ENCODE peak calls at places on chromosomes 12 and 14, in eight cellular contexts. One of them, this sample, is unnamed.

GRCh38 chr12:88360349-88360748 is 218.2 kb downstream of the TMTC3 start:
- DNase-seq in fibroblast of pulmonary artery: no peak
- DNase-seq in upper lobe of right lung: no peak
- DNase-seq in fibroblast of villous mesenchyme: no peak
- DNase-seq in fibroblast of lung: no peak
- DNase-seq in mesothelial cell of epicardium: no peak
- DNase-seq in heart left ventricle: no peak
- DNase-seq in astrocyte of the spinal cord: no peak
- DNase-seq in this sample: no peak

GRCh38 chr12:25960176-25960575 is 1.7 kb downstream of the RASSF8 start:
- DNase-seq in fibroblast of villous mesenchyme: peak; percentile 31
- DNase-seq in mesothelial cell of epicardium: no peak
- DNase-seq in heart left ventricle: peak; percentile 57
- DNase-seq in upper lobe of right lung: no peak
- DNase-seq in astrocyte of the spinal cord: peak; percentile 58
- DNase-seq in fibroblast of pulmonary artery: peak; percentile 60
- DNase-seq in fibroblast of lung: peak; percentile 50
- DNase-seq in this sample: no peak

GRCh38 chr14:99754141-99755067 is 38.8 kb upstream of the EML1 start:
- DNase-seq in astrocyte of the spinal cord: no peak
- DNase-seq in upper lobe of right lung: peak; percentile 52
- DNase-seq in fibroblast of villous mesenchyme: no peak
- DNase-seq in fibroblast of lung: no peak
- DNase-seq in heart left ventricle: no peak
- DNase-seq in mesothelial cell of epicardium: no peak
- DNase-seq in fibroblast of pulmonary artery: peak; percentile 40
- DNase-seq in this sample: no peak

GRCh38 chr14:100754020-100754419 is 27.3 kb downstream of the DLK1 start:
- DNase-seq in heart left ventricle: no peak
- DNase-seq in upper lobe of right lung: peak; percentile 18
- DNase-seq in fibroblast of lung: no peak
- DNase-seq in fibroblast of villous mesenchyme: no peak
- DNase-seq in mesothelial cell of epicardium: no peak
- DNase-seq in fibroblast of pulmonary artery: no peak
- DNase-seq in astrocyte of the spinal cord: no peak
- DNase-seq in this sample: no peak

GRCh38 chr12:127133675-127134335 is 1133.2 kb upstream of the TMEM132C start:
- DNase-seq in mesothelial cell of epicardium: no peak
- DNase-seq in astrocyte of the spinal cord: no peak
- DNase-seq in heart left ventricle: peak; percentile 34
- DNase-seq in fibroblast of pulmonary artery: no peak
- DNase-seq in upper lobe of right lung: no peak
- DNase-seq in fibroblast of lung: no peak
- DNase-seq in fibroblast of villous mesenchyme: peak; percentile 18
- DNase-seq in this sample: no peak

GRCh38 chr12:93729934-93730333 is 52.8 kb downstream of the CRADD start:
- DNase-seq in fibroblast of lung: no peak
- DNase-seq in astrocyte of the spinal cord: no peak
- DNase-seq in fibroblast of pulmonary artery: no peak
- DNase-seq in upper lobe of right lung: no peak
- DNase-seq in fibroblast of villous mesenchyme: no peak
- DNase-seq in mesothelial cell of epicardium: no peak
- DNase-seq in heart left ventricle: no peak
- DNase-seq in this sample: no peak

GRCh38 chr12:104738371-104738710 is 219.7 kb downstream of the SLC41A2 start:
- DNase-seq in upper lobe of right lung: no peak
- DNase-seq in heart left ventricle: no peak
- DNase-seq in mesothelial cell of epicardium: no peak
- DNase-seq in fibroblast of pulmonary artery: no peak
- DNase-seq in astrocyte of the spinal cord: no peak
- DNase-seq in fibroblast of villous mesenchyme: no peak
- DNase-seq in fibroblast of lung: no peak
- DNase-seq in this sample: no peak

GRCh38 chr12:68835333-68835908 is 27.4 kb downstream of the MDM2 start:
- DNase-seq in fibroblast of villous mesenchyme: no peak
- DNase-seq in mesothelial cell of epicardium: no peak
- DNase-seq in upper lobe of right lung: no peak
- DNase-seq in fibroblast of pulmonary artery: no peak
- DNase-seq in heart left ventricle: no peak
- DNase-seq in fibroblast of lung: no peak
- DNase-seq in astrocyte of the spinal cord: no peak
- DNase-seq in this sample: no peak

GRCh38 chr12:99476956-99477355 is 170.6 kb upstream of the GARIN6 start:
- DNase-seq in heart left ventricle: no peak
- DNase-seq in upper lobe of right lung: no peak
- DNase-seq in fibroblast of pulmonary artery: no peak
- DNase-seq in fibroblast of villous mesenchyme: no peak
- DNase-seq in astrocyte of the spinal cord: no peak
- DNase-seq in fibroblast of lung: no peak
- DNase-seq in mesothelial cell of epicardium: no peak
- DNase-seq in this sample: no peak

GRCh38 chr12:32217354-32218310 is 111.0 kb downstream of the BICD1 start:
- DNase-seq in mesothelial cell of epicardium: no peak
- DNase-seq in astrocyte of the spinal cord: peak; percentile 59
- DNase-seq in heart left ventricle: peak; percentile 29
- DNase-seq in fibroblast of villous mesenchyme: peak; percentile 37
- DNase-seq in fibroblast of pulmonary artery: peak; percentile 63
- DNase-seq in fibroblast of lung: peak; percentile 31
- DNase-seq in upper lobe of right lung: peak; percentile 68
- DNase-seq in this sample: no peak

GRCh38 chr12:91098942-91099341 is 12.4 kb downstream of the LUM start:
- DNase-seq in fibroblast of villous mesenchyme: peak; percentile 100
- DNase-seq in fibroblast of pulmonary artery: peak; percentile 94
- DNase-seq in fibroblast of lung: peak; percentile 95
- DNase-seq in heart left ventricle: no peak
- DNase-seq in mesothelial cell of epicardium: no peak
- DNase-seq in upper lobe of right lung: no peak
- DNase-seq in astrocyte of the spinal cord: peak; percentile 95
- DNase-seq in this sample: no peak

GRCh38 chr14:41137741-41138140 is 468.9 kb upstream of the LRFN5 start:
- DNase-seq in upper lobe of right lung: no peak
- DNase-seq in fibroblast of villous mesenchyme: no peak
- DNase-seq in heart left ventricle: no peak
- DNase-seq in fibroblast of lung: no peak
- DNase-seq in fibroblast of pulmonary artery: no peak
- DNase-seq in mesothelial cell of epicardium: no peak
- DNase-seq in astrocyte of the spinal cord: no peak
- DNase-seq in this sample: no peak

DNA sequence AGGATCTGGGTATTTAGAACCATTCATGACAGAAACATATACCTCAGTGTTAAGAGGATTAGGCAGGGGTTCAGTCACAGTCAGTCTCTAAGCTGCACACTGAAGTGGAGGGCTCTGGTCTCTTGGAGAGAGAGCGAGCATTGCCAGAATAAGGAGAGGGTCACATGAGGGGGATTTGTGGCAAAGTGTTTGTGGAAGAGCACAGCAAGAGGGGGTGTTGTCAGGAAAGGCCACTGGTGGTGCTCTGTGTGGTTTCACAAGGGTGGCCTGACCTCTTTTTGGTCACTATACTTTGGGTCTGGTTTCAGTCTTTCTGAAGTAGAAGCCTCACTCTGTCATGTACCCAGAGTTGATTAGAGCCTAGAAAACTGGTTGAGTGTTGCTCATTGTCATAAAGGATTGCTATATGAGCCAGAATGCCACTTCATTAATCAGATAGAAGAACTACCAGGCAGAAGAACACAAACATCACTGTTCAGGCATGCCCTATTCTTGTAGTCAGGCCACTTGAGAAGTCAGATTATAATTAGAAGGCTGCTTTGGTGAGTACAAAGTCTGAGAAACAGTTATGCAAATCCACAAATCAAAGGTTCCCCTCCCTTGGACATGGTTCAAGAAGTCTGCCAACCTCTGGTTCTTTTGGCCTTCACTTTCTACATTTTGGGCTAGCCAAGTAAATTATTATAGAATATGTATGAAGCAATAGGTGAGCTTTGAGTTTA is 8.4 kb downstream of the TMEM19 start:
- DNase-seq in upper lobe of right lung: no peak
- DNase-seq in heart left ventricle: no peak
- DNase-seq in astrocyte of the spinal cord: no peak
- DNase-seq in fibroblast of villous mesenchyme: no peak
- DNase-seq in fibroblast of lung: no peak
- DNase-seq in mesothelial cell of epicardium: no peak
- DNase-seq in fibroblast of pulmonary artery: no peak
- DNase-seq in this sample: no peak
- TF ChIP-seq CTCF in upper lobe of right lung: no peak
- TF ChIP-seq CTCF in heart left ventricle: no peak
- TF ChIP-seq CTCF in astrocyte of the spinal cord: no peak
- TF ChIP-seq CTCF in fibroblast of villous mesenchyme: no peak
- TF ChIP-seq CTCF in fibroblast of lung: no peak
- TF ChIP-seq CTCF in mesothelial cell of epicardium: no peak
- TF ChIP-seq CTCF in fibroblast of pulmonary artery: no peak
- TF ChIP-seq CTCF in this sample: no peak

GRCh38 chr12:48924617-48925217 is 575 bp downstream of the FKBP11 start:
- DNase-seq in fibroblast of pulmonary artery: peak; percentile 48
- DNase-seq in heart left ventricle: peak; percentile 34
- DNase-seq in fibroblast of villous mesenchyme: peak; percentile 61
- DNase-seq in mesothelial cell of epicardium: peak; percentile 25
- DNase-seq in upper lobe of right lung: peak; percentile 81
- DNase-seq in fibroblast of lung: peak; percentile 48
- DNase-seq in astrocyte of the spinal cord: peak; percentile 51
- DNase-seq in this sample: peak; percentile 72

GRCh38 chr12:48923117-48923516 is 2.2 kb downstream of the FKBP11 start:
- DNase-seq in fibroblast of lung: no peak
- DNase-seq in fibroblast of pulmonary artery: no peak
- DNase-seq in fibroblast of villous mesenchyme: no peak
- DNase-seq in heart left ventricle: no peak
- DNase-seq in mesothelial cell of epicardium: no peak
- DNase-seq in upper lobe of right lung: no peak
- DNase-seq in astrocyte of the spinal cord: no peak
- DNase-seq in this sample: no peak

GRCh38 chr12:48927261-48927660 is 2.0 kb upstream of the FKBP11 start:
- DNase-seq in fibroblast of pulmonary artery: peak; percentile 54
- DNase-seq in astrocyte of the spinal cord: peak; percentile 24
- DNase-seq in upper lobe of right lung: no peak
- DNase-seq in mesothelial cell of epicardium: no peak
- DNase-seq in fibroblast of lung: peak; percentile 93
- DNase-seq in fibroblast of villous mesenchyme: peak; percentile 92
- DNase-seq in heart left ventricle: no peak
- DNase-seq in this sample: no peak

GRCh38 chr12:48929551-48929950 is 4.3 kb upstream of the FKBP11 start:
- DNase-seq in heart left ventricle: no peak
- DNase-seq in upper lobe of right lung: no peak
- DNase-seq in fibroblast of villous mesenchyme: no peak
- DNase-seq in astrocyte of the spinal cord: no peak
- DNase-seq in mesothelial cell of epicardium: no peak
- DNase-seq in fibroblast of lung: no peak
- DNase-seq in fibroblast of pulmonary artery: no peak
- DNase-seq in this sample: no peak

GRCh38 chr12:48925218-48925871 is at the start of gene FKBP11:
- DNase-seq in fibroblast of lung: peak; percentile 45
- DNase-seq in upper lobe of right lung: peak; percentile 86
- DNase-seq in fibroblast of villous mesenchyme: peak; percentile 57
- DNase-seq in heart left ventricle: peak; percentile 60
- DNase-seq in fibroblast of pulmonary artery: peak; percentile 57
- DNase-seq in astrocyte of the spinal cord: peak; percentile 37
- DNase-seq in mesothelial cell of epicardium: peak; percentile 24
- DNase-seq in this sample: no peak
- TF ChIP-seq CTCF in fibroblast of lung: no peak
- TF ChIP-seq CTCF in upper lobe of right lung: no peak
- TF ChIP-seq CTCF in fibroblast of villous mesenchyme: no peak
- TF ChIP-seq CTCF in heart left ventricle: no peak
- TF ChIP-seq CTCF in fibroblast of pulmonary artery: no peak
- TF ChIP-seq CTCF in astrocyte of the spinal cord: no peak
- TF ChIP-seq CTCF in mesothelial cell of epicardium: no peak
- TF ChIP-seq CTCF in this sample: no peak

DNA sequence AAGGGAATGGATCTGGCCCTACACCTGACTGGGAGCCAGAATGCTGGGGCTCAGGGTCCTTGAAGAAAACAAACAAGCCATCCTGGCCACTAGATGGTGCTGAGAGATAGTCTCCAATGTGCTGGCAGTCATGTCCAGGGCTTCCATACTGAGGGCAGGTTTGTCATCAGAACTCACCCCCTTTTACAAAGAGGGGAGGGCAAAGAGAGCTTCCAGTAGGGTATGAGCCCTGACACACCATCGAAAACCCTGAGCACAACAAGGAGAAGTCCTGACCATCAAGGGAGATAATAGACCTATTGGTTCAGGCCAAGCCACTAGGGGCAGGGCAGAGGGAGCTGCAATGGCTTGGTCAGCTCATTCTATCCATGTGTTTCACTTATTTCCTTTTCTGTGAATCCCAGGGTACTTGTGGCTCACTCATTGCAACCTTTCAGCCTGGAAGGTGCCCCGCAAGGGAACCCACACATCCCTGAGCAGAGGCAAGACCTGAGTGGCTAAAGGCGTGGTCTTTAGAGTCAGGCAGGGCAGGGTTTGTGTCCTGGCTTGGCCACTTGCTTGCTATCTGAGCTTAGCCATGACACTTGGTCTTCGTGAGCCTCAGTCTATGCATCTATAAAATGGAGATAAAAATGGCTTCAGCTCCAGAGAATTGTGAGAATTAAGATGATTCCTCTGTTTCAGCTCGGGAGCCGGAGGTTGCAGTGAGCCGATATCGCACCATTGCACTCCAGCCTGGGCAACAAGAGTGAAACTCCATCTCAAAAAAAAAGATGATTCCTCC is 6.2 kb upstream of the PLEKHH1 start:
- DNase-seq in mesothelial cell of epicardium: no peak
- DNase-seq in fibroblast of lung: peak; percentile 53
- DNase-seq in fibroblast of pulmonary artery: peak; percentile 63
- DNase-seq in upper lobe of right lung: no peak
- DNase-seq in fibroblast of villous mesenchyme: peak; percentile 50
- DNase-seq in heart left ventricle: no peak
- DNase-seq in astrocyte of the spinal cord: peak; percentile 56
- DNase-seq in this sample: no peak
- TF ChIP-seq CTCF in mesothelial cell of epicardium: no peak
- TF ChIP-seq CTCF in fibroblast of lung: peak; percentile 68
- TF ChIP-seq CTCF in fibroblast of pulmonary artery: peak; percentile 72
- TF ChIP-seq CTCF in upper lobe of right lung: peak; percentile 68
- TF ChIP-seq CTCF in fibroblast of villous mesenchyme: peak; percentile 72
- TF ChIP-seq CTCF in heart left ventricle: peak; percentile 57
- TF ChIP-seq CTCF in astrocyte of the spinal cord: peak; percentile 80
- TF ChIP-seq CTCF in this sample: peak; percentile 81

GRCh38 chr14:102498678-102499265 is 10.8 kb downstream of the ANKRD9 start:
- DNase-seq in fibroblast of villous mesenchyme: no peak
- DNase-seq in astrocyte of the spinal cord: no peak
- DNase-seq in fibroblast of pulmonary artery: no peak
- DNase-seq in upper lobe of right lung: no peak
- DNase-seq in mesothelial cell of epicardium: no peak
- DNase-seq in fibroblast of lung: no peak
- DNase-seq in heart left ventricle: no peak
- DNase-seq in this sample: no peak

GRCh38 chr14:102496331-102496691 is 13.3 kb downstream of the ANKRD9 start:
- DNase-seq in heart left ventricle: no peak
- DNase-seq in fibroblast of villous mesenchyme: no peak
- DNase-seq in fibroblast of lung: no peak
- DNase-seq in mesothelial cell of epicardium: no peak
- DNase-seq in upper lobe of right lung: no peak
- DNase-seq in fibroblast of pulmonary artery: no peak
- DNase-seq in astrocyte of the spinal cord: no peak
- DNase-seq in this sample: no peak

GRCh38 chr14:102496955-102497744 is 12.4 kb downstream of the ANKRD9 start:
- DNase-seq in fibroblast of villous mesenchyme: no peak
- DNase-seq in fibroblast of pulmonary artery: no peak
- DNase-seq in upper lobe of right lung: peak; percentile 64
- DNase-seq in heart left ventricle: no peak
- DNase-seq in astrocyte of the spinal cord: no peak
- DNase-seq in mesothelial cell of epicardium: no peak
- DNase-seq in fibroblast of lung: no peak
- DNase-seq in this sample: no peak

GRCh38 chr14:102499401-102500189 is 10.0 kb downstream of the ANKRD9 start:
- DNase-seq in mesothelial cell of epicardium: no peak
- DNase-seq in fibroblast of lung: no peak
- DNase-seq in fibroblast of villous mesenchyme: no peak
- DNase-seq in heart left ventricle: peak; percentile 93
- DNase-seq in upper lobe of right lung: peak; percentile 64
- DNase-seq in astrocyte of the spinal cord: no peak
- DNase-seq in fibroblast of pulmonary artery: no peak
- DNase-seq in this sample: no peak

GRCh38 chr14:102498005-102498677 is 11.4 kb downstream of the ANKRD9 start:
- DNase-seq in astrocyte of the spinal cord: no peak
- DNase-seq in heart left ventricle: no peak
- DNase-seq in fibroblast of lung: no peak
- DNase-seq in mesothelial cell of epicardium: no peak
- DNase-seq in fibroblast of pulmonary artery: no peak
- DNase-seq in fibroblast of villous mesenchyme: no peak
- DNase-seq in upper lobe of right lung: no peak
- DNase-seq in this sample: no peak
- TF ChIP-seq CTCF in astrocyte of the spinal cord: peak; percentile 28
- TF ChIP-seq CTCF in heart left ventricle: no peak
- TF ChIP-seq CTCF in fibroblast of lung: no peak
- TF ChIP-seq CTCF in mesothelial cell of epicardium: no peak
- TF ChIP-seq CTCF in fibroblast of pulmonary artery: peak; percentile 14
- TF ChIP-seq CTCF in fibroblast of villous mesenchyme: peak; percentile 40
- TF ChIP-seq CTCF in upper lobe of right lung: no peak
- TF ChIP-seq CTCF in this sample: peak; percentile 41